ENCODE peak calls at places on chromosomes 4 and X, in six cellular contexts. H is heart left ventricle, N is keratinocyte, B is transverse colon, R is psoas muscle, E is tibial artery. W is an unnamed sample.

GRCh38 chr4:111136438-111136837 is 513.6 kb upstream of the PITX2 start:
- DNase-seq in H (no peak), N (no peak), B (no peak), R (no peak), E (no peak), W (no peak)

GRCh38 chr4:29309050-29309449 is 1411.1 kb upstream of the PCDH7 start:
- DNase-seq in H (no peak), N (no peak), B (no peak), R (no peak), E (no peak), W (no peak)

GRCh38 chr4:163548481-163549243 is 54.2 kb downstream of the TMA16 start:
- DNase-seq in H (no peak), N (no peak), B (no peak), R (no peak), E (no peak), W (no peak)

GRCh38 chrX:15751160-15751819 is 13.2 kb downstream of the CA5B start:
- DNase-seq in H (no peak), N (no peak), B (no peak), R (no peak), E (no peak), W (no peak)

GRCh38 chr4:4419896-4420295 is 33.0 kb downstream of the NSG1 start:
- DNase-seq in H (no peak), N (no peak), B (no peak), R (no peak), E (no peak), W (no peak)

GRCh38 chr4:173794662-173795061 is 264.6 kb upstream of the HAND2 start:
- DNase-seq in H (no peak), N (no peak), B (no peak), R (no peak), E (no peak), W (no peak)

GRCh38 chr4:93147524-93148212 is 680.9 kb upstream of the ATOH1 start:
- DNase-seq in H (no peak), N (no peak), B (no peak), R (no peak), E (no peak), W (no peak)

GRCh38 chr4:153152453-153153338 is 51.5 kb upstream of the TRIM2 start:
- DNase-seq in H (peak; percentile 30), N (no peak), B (peak; percentile 70), R (peak; percentile 42), E (no peak), W (peak; percentile 67)

GRCh38 chr4:169139013-169139412 is 129.0 kb upstream of the CBR4 start:
- DNase-seq in H (no peak), N (no peak), B (no peak), R (no peak), E (no peak), W (no peak)

GRCh38 chr4:133151301-133151680 is 2.2 kb downstream of the PCDH10 start:
- DNase-seq in H (no peak), N (no peak), B (no peak), R (no peak), E (peak; percentile 63), W (no peak)

GRCh38 chr4:151887151-151887815 is 126.5 kb upstream of the GATB start:
- DNase-seq in H (no peak), N (no peak), B (no peak), R (no peak), E (no peak), W (no peak)

GRCh38 chr4:74111990-74112389 is 13.0 kb upstream of the CXCL2 start:
- DNase-seq in H (no peak), N (peak; percentile 97), B (peak; percentile 26), R (no peak), E (peak; percentile 80), W (peak; percentile 44)

GRCh38 chr4:2958446-2958845 is 4.8 kb downstream of the NOP14 start:
- DNase-seq in H (no peak), N (no peak), B (no peak), R (no peak), E (no peak), W (no peak)

GRCh38 chr4:86452323-86452995 is 92.6 kb upstream of the MAPK10 start:
- DNase-seq in H (no peak), N (no peak), B (no peak), R (no peak), E (no peak), W (no peak)
- H3K27ac ChIP-seq in H (peak overlapping the region; percentile 44), N (no peak overlapping the region), B (peak overlapping the region; percentile 61), R (no peak overlapping the region), E (peak overlapping the region; percentile 5), W (peak overlapping the region; percentile 44)

GRCh38 chr4:157172011-157172410 is 48.5 kb upstream of the GRIA2 start:
- DNase-seq in H (no peak), N (no peak), B (no peak), R (no peak), E (no peak), W (no peak)
- TF ChIP-seq CTCF in H (no peak), N (no peak), B (no peak), R (no peak), E (peak; percentile 10), W (no peak)

GRCh38 chrX:56233682-56234081 is 1.5 kb downstream of the KLF8 start:
- DNase-seq in H (peak; percentile 42), N (peak; percentile 15), B (peak; percentile 45), R (peak; percentile 49), E (peak; percentile 88), W (peak; percentile 42)

GRCh38 chrX:56228914-56229313 is 3.2 kb upstream of the KLF8 start:
- DNase-seq in H (no peak), N (no peak), B (peak; percentile 41), R (no peak), E (peak; percentile 66), W (no peak)

GRCh38 chrX:56231706-56232105 is 450 bp upstream of the KLF8 start:
- DNase-seq in H (no peak), N (no peak), B (no peak), R (no peak), E (no peak), W (peak; percentile 8)

GRCh38 chrX:56233100-56233499 is 944 bp downstream of the KLF8 start:
- DNase-seq in H (no peak), N (no peak), B (no peak), R (no peak), E (no peak), W (no peak)

GRCh38 chrX:56232221-56233082 is at the start of gene KLF8:
- DNase-seq in H (peak; percentile 50), N (peak; percentile 19), B (peak; percentile 68), R (peak; percentile 33), E (peak; percentile 84), W (no peak)
- H3K4me3 ChIP-seq in H (peak within 1 kb of the TSS; percentile 55), N (peak within 1 kb of the TSS; percentile 57), B (peak within 1 kb of the TSS; percentile 27), R (peak within 1 kb of the TSS; percentile 71), E (peak within 1 kb of the TSS; percentile 66), W (peak within 1 kb of the TSS; percentile 47)

GRCh38 chr4:48254381-48255072 is 15.1 kb downstream of the TEC start:
- DNase-seq in H (peak; percentile 76), N (no peak), B (no peak), R (no peak), E (no peak), W (no peak)
- H3K27ac ChIP-seq in H (peak overlapping the region; percentile 45), N (no peak overlapping the region), B (no peak overlapping the region), R (no peak overlapping the region), E (no peak overlapping the region), W (no peak overlapping the region)

GRCh38 chr4:154399259-154399974 is 92.2 kb downstream of the DCHS2 start:
- DNase-seq in H (no peak), N (no peak), B (no peak), R (no peak), E (no peak), W (no peak)
- TF ChIP-seq CTCF in H (peak; percentile 38), N (peak; percentile 31), B (peak; percentile 42), R (no peak), E (peak; percentile 29), W (peak; percentile 48)

GRCh38 chr4:80831383-80832361 is 198.8 kb upstream of the BMP3 start:
- DNase-seq in H (no peak), N (peak; percentile 40), B (no peak), R (no peak), E (no peak), W (no peak)
- H3K4me3 ChIP-seq in H (no peak overlapping the region), N (no peak overlapping the region), B (no peak overlapping the region), R (no peak overlapping the region), E (no peak overlapping the region), W (no peak overlapping the region)

DNA sequence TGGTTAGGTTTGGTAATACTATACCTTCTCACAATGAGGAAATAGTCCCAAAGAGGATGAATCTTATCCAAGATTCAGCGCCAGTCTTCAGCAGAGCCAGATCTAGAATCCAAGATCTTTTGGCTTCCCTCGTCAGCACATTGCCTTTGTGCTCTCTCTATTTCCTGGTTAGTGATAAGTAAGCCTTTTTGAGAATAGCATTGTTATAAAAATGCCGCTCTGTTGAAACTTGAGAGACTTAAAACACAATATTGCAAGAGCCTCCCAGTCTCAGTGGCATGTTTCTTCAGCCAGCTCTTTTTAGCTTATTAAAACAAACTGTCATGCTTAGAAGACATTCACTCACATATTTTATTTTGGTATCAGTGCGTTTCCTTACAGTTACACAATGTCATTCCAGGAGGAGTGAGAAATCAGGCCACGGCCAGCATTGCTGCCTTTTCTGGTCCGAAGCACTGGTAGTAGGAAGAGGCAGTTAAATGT is 141.4 kb downstream of the KLHL8 start:
- DNase-seq in H (no peak), N (no peak), B (no peak), R (no peak), E (peak; percentile 75), W (no peak)
- H3K27ac ChIP-seq in H (peak overlapping the region; percentile 79), N (peak overlapping the region; percentile 48), B (peak overlapping the region; percentile 80), R (peak overlapping the region; percentile 90), E (peak overlapping the region; percentile 61), W (peak overlapping the region; percentile 95)

W was measured in dorsolateral prefrontal cortex.